ENCODE peak calls at places on chromosomes 5 and 9, in five cellular contexts. X is natural killer cell; N is CD8-positive, alpha-beta memory T cell; C is NCI-H2081 treated with DMSO at 0.1 percent for 48 hours; V is astrocyte of the spinal cord. U is an unnamed sample.

GRCh38 chr9:14433841-14434511 is 120.0 kb upstream of the NFIB start:
- DNase-seq in N (no peak), X (no peak), C (peak; percentile 60), V (peak; percentile 73), U (no peak)

GRCh38 chr9:91516061-91516460 is 92.4 kb upstream of the NFIL3 start:
- DNase-seq in N (no peak), X (no peak), V (no peak), C (no peak), U (no peak)

GRCh38 chr9:110125763-110126351 is 82.1 kb downstream of the C9orf152 start:
- DNase-seq in V (no peak), C (no peak), N (no peak), X (no peak), U (no peak)

GRCh38 chr5:143434261-143435206 is 31.0 kb upstream of the NR3C1 start:
- DNase-seq in V (no peak), C (no peak), X (no peak), N (peak; percentile 65), U (peak; percentile 79)

GRCh38 chr9:134381262-134381661 is 55.0 kb downstream of the RXRA start:
- DNase-seq in C (no peak), N (no peak), X (no peak), V (no peak), U (no peak)

GRCh38 chr5:143986567-143987242 is 174.7 kb downstream of the HMHB1 start:
- DNase-seq in C (no peak), V (peak; percentile 73), N (no peak), X (no peak), U (no peak)

GRCh38 chr9:34154052-34154451 is 24.8 kb upstream of the UBAP1 start:
- DNase-seq in C (no peak), N (no peak), V (no peak), X (no peak), U (no peak)

GRCh38 chr9:4306066-4306787 is 6.4 kb upstream of the GLIS3 start:
- DNase-seq in V (no peak), N (no peak), C (no peak), X (no peak), U (no peak)

GRCh38 chr5:132472431-132472830 is 18.1 kb downstream of the IRF1 start:
- DNase-seq in N (peak; percentile 12), V (no peak), X (peak; percentile 21), C (no peak), U (no peak)

U was measured in central memory CD4-positive, alpha-beta T cell.